ENCODE peak calls at places on chromosomes 2 and 18, in six cellular contexts. M is BE2C, Z is left lung, G is breast epithelium, V is neural progenitor cell, H is brain microvascular endothelial cell. T is an unnamed sample.

GRCh38 chr18:20971886-20972267 is 139.7 kb downstream of the ROCK1 start:
- DNase-seq in M (no peak), Z (no peak), G (no peak), V (peak), H (peak), T (peak)

GRCh38 chr18:31206787-31207381 is 44.2 kb upstream of the DSC1 start:
- DNase-seq in M (peak), Z (peak), G (peak), V (peak), H (peak), T (peak)

GRCh38 chr2:43030551-43031025 is 195.8 kb downstream of the ZFP36L2 start:
- DNase-seq in M (no peak), Z (peak), G (no peak), V (no peak), H (no peak), T (no peak)

GRCh38 chr2:194363878-194364277 is 1293.1 kb upstream of the SLC39A10 start:
- DNase-seq in M (no peak), Z (no peak), G (no peak), V (no peak), H (no peak), T (no peak)

GRCh38 chr2:101234169-101234938 is 18.3 kb upstream of the CNOT11 start:
- DNase-seq in M (no peak), Z (no peak), G (no peak), V (no peak), H (no peak), T (no peak)

GRCh38 chr2:11873766-11874165 is 127.3 kb downstream of the LPIN1 start:
- DNase-seq in M (no peak), Z (no peak), G (no peak), V (no peak), H (no peak), T (no peak)

GRCh38 chr2:181895788-181896187 is 4.3 kb downstream of the ITPRID2 start:
- DNase-seq in M (no peak), Z (no peak), G (no peak), V (no peak), H (no peak), T (no peak)

GRCh38 chr18:53795061-53795460 is 429.4 kb downstream of the MBD2 start:
- DNase-seq in M (no peak), Z (no peak), G (no peak), V (no peak), H (no peak), T (peak)

GRCh38 chr2:121200419-121201315 is 84.3 kb downstream of the TFCP2L1 start:
- DNase-seq in M (no peak), Z (no peak), G (no peak), V (no peak), H (no peak), T (no peak)

GRCh38 chr2:47334356-47335136 is 68.4 kb upstream of the MSH2 start:
- DNase-seq in M (no peak), Z (no peak), G (no peak), V (peak), H (peak), T (no peak)

GRCh38 chr2:70767699-70768584 is at the start of gene ADD2:
- DNase-seq in M (peak), Z (no peak), G (no peak), V (peak), H (no peak), T (peak)

GRCh38 chr2:46719499-46719898 is 196.1 kb downstream of the MCFD2 start:
- DNase-seq in M (no peak), Z (no peak), G (no peak), V (no peak), H (peak), T (peak)

GRCh38 chr2:10400568-10400977 is 47.6 kb downstream of the ODC1 start:
- DNase-seq in M (no peak), Z (peak), G (no peak), V (no peak), H (no peak), T (no peak)

GRCh38 chr2:31038385-31038784 is 99.9 kb downstream of the GALNT14 start:
- DNase-seq in M (peak), Z (no peak), G (no peak), V (peak), H (no peak), T (no peak)

GRCh38 chr2:167345559-167345958 is 457.3 kb downstream of the XIRP2 start:
- DNase-seq in M (no peak), Z (no peak), G (no peak), V (no peak), H (no peak), T (no peak)

GRCh38 chr2:167340322-167340721 is 452.0 kb downstream of the XIRP2 start:
- DNase-seq in M (no peak), Z (no peak), G (no peak), V (no peak), H (no peak), T (no peak)

DNA sequence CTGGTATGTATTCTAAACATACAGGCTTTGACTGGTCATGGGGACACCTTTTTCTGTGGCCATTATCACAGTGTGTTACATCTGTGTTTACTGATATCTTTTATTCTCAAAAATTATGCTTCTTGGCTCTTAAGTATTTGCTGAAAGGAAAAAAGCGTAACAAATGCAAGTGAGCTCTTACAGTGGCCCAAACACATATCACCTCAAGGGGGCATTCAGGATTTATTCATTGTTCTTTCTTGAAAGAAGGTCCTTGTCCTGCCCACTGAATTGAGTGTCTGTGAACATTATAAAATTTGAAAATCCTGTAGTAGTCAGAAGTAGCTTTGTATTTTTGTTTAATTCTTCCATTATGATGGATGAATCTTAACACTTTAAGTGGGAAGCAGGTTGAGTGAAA is 454.5 kb downstream of the XIRP2 start:
- DNase-seq in M (no peak), Z (no peak), G (no peak), V (peak), H (no peak), T (no peak)
- TF ChIP-seq CTCF in M (no peak), Z (no peak), G (no peak), V (peak), H (peak), T (peak)

GRCh38 chr2:15559379-15559778 is 1.8 kb downstream of the NBAS start:
- DNase-seq in M (no peak), Z (no peak), G (no peak), V (no peak), H (no peak), T (no peak)
- H3K4me3 ChIP-seq in M (peak), Z (no peak), G (no peak), V (peak), H (no peak), T (peak)

DNA sequence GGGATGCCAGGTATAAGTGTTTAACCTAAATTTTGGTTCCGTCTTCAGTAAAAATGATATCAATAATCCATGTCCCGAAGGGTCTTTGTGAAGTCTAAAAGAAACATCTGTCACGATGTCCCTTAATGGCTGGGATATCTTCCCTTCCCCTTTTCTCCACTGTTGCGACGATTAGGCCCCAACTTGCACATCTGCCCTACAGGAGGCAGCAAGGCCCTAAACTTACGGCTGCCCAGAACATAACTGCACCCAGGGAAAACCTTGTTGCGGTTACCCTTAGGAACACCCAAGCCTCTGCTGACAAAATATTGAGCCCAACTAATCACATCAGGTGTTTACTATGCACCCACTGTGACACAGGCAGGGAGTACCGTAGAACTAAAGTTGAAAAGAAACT is 1.2 kb upstream of the SMAD2 start:
- DNase-seq in M (peak), Z (peak), G (no peak), V (peak), H (no peak), T (no peak)
- TF ChIP-seq CTCF in M (peak), Z (no peak), G (peak), V (peak), H (peak), T (no peak)

GRCh38 chr18:50195689-50196088 is 742 bp upstream of the MYO5B start:
- DNase-seq in M (no peak), Z (no peak), G (no peak), V (no peak), H (no peak), T (no peak)
- H3K4me3 ChIP-seq in M (no peak), Z (no peak), G (peak), V (no peak), H (no peak), T (no peak)

GRCh38 chr2:106734165-106734564 is 151.8 kb downstream of the ST6GAL2 start:
- DNase-seq in M (no peak), Z (no peak), G (no peak), V (no peak), H (no peak), T (no peak)

GRCh38 chr2:106735807-106736206 is 150.2 kb downstream of the ST6GAL2 start:
- DNase-seq in M (no peak), Z (no peak), G (no peak), V (no peak), H (no peak), T (no peak)
- TF ChIP-seq CTCF in M (no peak), Z (no peak), G (no peak), V (no peak), H (no peak), T (no peak)